ENCODE peak calls at places on chromosomes 4 and X, in ten cellular contexts. Z is HFFc6; K is mesenchymal stem cell; I is activated CD4-positive, alpha-beta T cell treated with anti-CD3 and anti-CD28 coated beads, Interleukin-2, amount 10 ng/mL, durations not matched to agents 7 days and 5 days; V is NCI-H748 treated with DMSO at 0.1 percent for 48 hours; X is mesenteric fat pad; E is uterus; N is WERI-Rb-1; H is IMR-90; R is iris pigment epithelial cell. M is an unnamed sample.

GRCh38 chr4:26150948-26151347 is 169.9 kb upstream of the RBPJ start:
- DNase-seq in V (no peak), K (peak; percentile 36), Z (peak; percentile 40), H (peak; percentile 79), I (no peak), R (peak; percentile 51), E (no peak), N (no peak), X (no peak), M (no peak)

GRCh38 chr4:2607822-2608221 is 71.4 kb downstream of the FAM193A start:
- DNase-seq in K (no peak), R (no peak), H (no peak), N (no peak), V (no peak), Z (no peak), E (no peak), I (no peak), X (no peak), M (no peak)

GRCh38 chrX:21926527-21927278 is 13.8 kb upstream of the SMS start:
- DNase-seq in K (peak; percentile 92), I (no peak), N (no peak), R (peak; percentile 94), Z (peak; percentile 95), X (no peak), H (peak; percentile 99), V (no peak), E (no peak), M (no peak)

GRCh38 chr4:107317596-107317995 is 281.5 kb upstream of the DKK2 start:
- DNase-seq in K (no peak), X (no peak), V (no peak), R (peak; percentile 45), Z (no peak), H (no peak), E (no peak), N (no peak), I (no peak), M (no peak)

GRCh38 chr4:75545526-75545925 is 10.3 kb upstream of the ODAPH start:
- DNase-seq in K (no peak), Z (peak; percentile 55), E (no peak), V (no peak), N (peak; percentile 22), I (no peak), R (peak; percentile 63), H (peak; percentile 65), X (no peak), M (no peak)

GRCh38 chr4:77185681-77186080 is 28.7 kb downstream of the CCNG2 start:
- DNase-seq in V (no peak), Z (no peak), E (no peak), K (no peak), R (no peak), H (no peak), I (no peak), X (no peak), N (no peak), M (no peak)

GRCh38 chr4:103012085-103012484 is 7.4 kb downstream of the SLC9B1 start:
- DNase-seq in N (no peak), H (peak; percentile 83), R (peak; percentile 87), I (no peak), E (peak; percentile 38), Z (peak; percentile 65), K (peak; percentile 45), X (no peak), V (no peak), M (no peak)

GRCh38 chr4:25770844-25771243 is 91.9 kb downstream of the SEL1L3 start:
- DNase-seq in E (no peak), R (no peak), I (no peak), V (no peak), X (no peak), N (no peak), K (no peak), H (no peak), Z (no peak), M (no peak)

GRCh38 chr4:152308925-152309324 is 227.0 kb downstream of the FBXW7 start:
- DNase-seq in K (no peak), N (no peak), I (no peak), E (no peak), X (no peak), Z (no peak), V (peak; percentile 93), H (no peak), R (no peak), M (peak; percentile 43)

GRCh38 chrX:54452920-54453319 is 12.7 kb downstream of the TSR2 start:
- DNase-seq in R (peak; percentile 7), E (no peak), N (peak; percentile 58), I (no peak), V (no peak), X (no peak), Z (peak; percentile 13), H (peak; percentile 8), K (peak; percentile 60), M (peak; percentile 24)

GRCh38 chr4:155005395-155006087 is 202.9 kb upstream of the NPY2R start:
- DNase-seq in E (no peak), N (no peak), K (no peak), R (peak; percentile 57), H (peak; percentile 36), X (no peak), Z (no peak), I (no peak), V (no peak), M (no peak)

GRCh38 chr4:37891221-37892159 is 606 bp downstream of the TBC1D1 start:
- DNase-seq in K (peak; percentile 14), N (peak; percentile 42), I (peak; percentile 77), V (no peak), H (peak; percentile 4), R (no peak), E (peak; percentile 69), Z (no peak), X (no peak), M (no peak)

GRCh38 chrX:1212532-1212931 is at the start of gene CRLF2:
- DNase-seq in V (no peak), R (no peak), H (no peak), Z (peak; percentile 46), E (no peak), N (no peak), K (peak; percentile 71), X (peak; percentile 8), I (peak; percentile 53), M (no peak)

GRCh38 chr4:35534946-35535345 is 709.4 kb downstream of the ARAP2 start:
- DNase-seq in R (no peak), N (no peak), E (no peak), K (no peak), Z (no peak), I (no peak), X (no peak), H (no peak), V (no peak), M (no peak)

GRCh38 chrX:13587791-13588477 is 18.5 kb downstream of the EGFL6 start:
- DNase-seq in N (no peak), Z (no peak), X (no peak), V (no peak), K (no peak), R (no peak), H (no peak), E (no peak), I (no peak), M (no peak)

GRCh38 chr4:22532117-22532516 is 16.3 kb upstream of the ADGRA3 start:
- DNase-seq in H (no peak), V (no peak), X (no peak), Z (no peak), R (no peak), E (no peak), K (no peak), N (no peak), I (no peak), M (no peak)

GRCh38 chr4:724131-724530 is 18.5 kb downstream of the PCGF3 start:
- DNase-seq in E (no peak), N (no peak), X (no peak), V (no peak), R (no peak), I (no peak), H (no peak), K (no peak), Z (no peak), M (no peak)

GRCh38 chrX:42585842-42586621 is 191.9 kb downstream of the PPP1R2C start:
- DNase-seq in Z (no peak), I (no peak), E (no peak), R (no peak), X (no peak), H (no peak), N (no peak), K (no peak), V (no peak), M (no peak)

GRCh38 chr4:146389561-146389960 is 132.2 kb downstream of the SLC10A7 start:
- DNase-seq in X (no peak), H (no peak), E (no peak), R (no peak), K (no peak), I (no peak), Z (peak; percentile 67), V (no peak), N (no peak), M (no peak)

GRCh38 chrX:118571829-118572228 is 76.2 kb downstream of the DOCK11 start:
- DNase-seq in R (no peak), V (no peak), E (no peak), X (no peak), I (no peak), N (no peak), Z (no peak), H (no peak), K (peak; percentile 34), M (no peak)

GRCh38 chr4:170127758-170128157 is 38.0 kb upstream of the AADAT start:
- DNase-seq in I (no peak), Z (no peak), N (no peak), X (no peak), H (no peak), E (no peak), K (no peak), V (no peak), R (no peak), M (no peak)

GRCh38 chrX:130680164-130681035 is 222.6 kb downstream of the ENOX2 start:
- DNase-seq in I (no peak), X (no peak), Z (no peak), N (no peak), E (no peak), V (no peak), K (no peak), H (peak; percentile 43), R (peak; percentile 17), M (no peak)

GRCh38 chr4:1490906-1491629 is 84.8 kb upstream of the NKX1-1 start:
- DNase-seq in V (no peak), K (no peak), R (no peak), H (no peak), E (no peak), I (no peak), N (no peak), Z (no peak), X (no peak), M (no peak)

GRCh38 chrX:107449490-107450175 is at the start of gene FRMPD3:
- DNase-seq in R (no peak), V (no peak), Z (no peak), X (no peak), H (no peak), I (no peak), E (no peak), N (peak; percentile 11), K (no peak), M (no peak)

GRCh38 chr4:174284181-174284886 is 623 bp downstream of the CEP44 start:
- DNase-seq in R (peak; percentile 78), E (no peak), X (no peak), Z (peak; percentile 81), H (peak; percentile 71), N (no peak), K (peak; percentile 91), V (no peak), I (no peak), M (no peak)

GRCh38 chr4:144565558-144566195 is 80.3 kb upstream of the HHIP start:
- DNase-seq in X (no peak), Z (peak; percentile 11), R (peak; percentile 57), N (no peak), V (no peak), K (no peak), H (peak; percentile 76), E (no peak), I (no peak), M (no peak)

GRCh38 chr4:179196511-179196910 is 1754.3 kb upstream of the AGA start:
- DNase-seq in H (peak; percentile 56), K (peak; percentile 22), Z (no peak), R (peak; percentile 29), N (no peak), V (no peak), X (no peak), E (no peak), I (no peak), M (peak; percentile 68)

GRCh38 chrX:41561045-41561444 is 113.9 kb downstream of the NYX start:
- DNase-seq in V (no peak), H (peak; percentile 95), X (no peak), N (no peak), R (peak; percentile 92), E (peak; percentile 31), Z (peak; percentile 62), K (peak; percentile 91), I (peak; percentile 39), M (peak; percentile 8)